ENCODE peak calls at places on chromosomes 13 and 19, in five cellular contexts. One of them, this sample, is unnamed.

GRCh38 chr19:13149628-13150186 is 468 bp downstream of the STX10 start:
- DNase-seq in SK-N-MC: no peak
- DNase-seq in H1: peak; percentile 72
- DNase-seq in neural progenitor cell: peak; percentile 72
- DNase-seq in mammary epithelial cell: peak; percentile 37
- DNase-seq in this sample: peak; percentile 58

GRCh38 chr13:51731759-51732158 is 72.2 kb downstream of the DHRS12 start:
- DNase-seq in SK-N-MC: peak; percentile 18
- DNase-seq in H1: no peak
- DNase-seq in neural progenitor cell: no peak
- DNase-seq in mammary epithelial cell: no peak
- DNase-seq in this sample: peak; percentile 31

GRCh38 chr13:50645092-50645491 is 198.4 kb downstream of the DLEU7 start:
- DNase-seq in SK-N-MC: no peak
- DNase-seq in H1: no peak
- DNase-seq in neural progenitor cell: no peak
- DNase-seq in mammary epithelial cell: peak; percentile 58
- DNase-seq in this sample: peak; percentile 82

GRCh38 chr19:50300814-50301606 is 28.2 kb downstream of the KCNC3 start:
- DNase-seq in SK-N-MC: no peak
- DNase-seq in H1: no peak
- DNase-seq in neural progenitor cell: no peak
- DNase-seq in mammary epithelial cell: peak; percentile 51
- DNase-seq in this sample: peak; percentile 77

GRCh38 chr19:52258426-52258825 is 11.0 kb upstream of the ZNF766 start:
- DNase-seq in SK-N-MC: no peak
- DNase-seq in H1: no peak
- DNase-seq in neural progenitor cell: no peak
- DNase-seq in mammary epithelial cell: no peak
- DNase-seq in this sample: no peak

GRCh38 chr13:42011601-42012401 is 36.6 kb upstream of the DGKH start:
- DNase-seq in SK-N-MC: no peak
- DNase-seq in H1: no peak
- DNase-seq in neural progenitor cell: peak; percentile 18
- DNase-seq in mammary epithelial cell: no peak
- DNase-seq in this sample: no peak

GRCh38 chr19:4972509-4973230 is 3.8 kb downstream of the KDM4B start:
- DNase-seq in SK-N-MC: no peak
- DNase-seq in H1: no peak
- DNase-seq in neural progenitor cell: no peak
- DNase-seq in mammary epithelial cell: peak; percentile 50
- DNase-seq in this sample: peak; percentile 49

GRCh38 chr13:66543780-66544179 is 686.4 kb downstream of the PCDH9 start:
- DNase-seq in SK-N-MC: no peak
- DNase-seq in H1: no peak
- DNase-seq in neural progenitor cell: no peak
- DNase-seq in mammary epithelial cell: no peak
- DNase-seq in this sample: no peak

GRCh38 chr13:109835321-109835720 is 48.9 kb upstream of the IRS2 start:
- DNase-seq in SK-N-MC: no peak
- DNase-seq in H1: no peak
- DNase-seq in neural progenitor cell: no peak
- DNase-seq in mammary epithelial cell: no peak
- DNase-seq in this sample: peak; percentile 25

GRCh38 chr13:106814389-106814903 is 246.5 kb upstream of the ARGLU1 start:
- DNase-seq in SK-N-MC: no peak
- DNase-seq in H1: no peak
- DNase-seq in neural progenitor cell: no peak
- DNase-seq in mammary epithelial cell: no peak
- DNase-seq in this sample: no peak

GRCh38 chr13:44172411-44172810 is 201.2 kb upstream of the SERP2 start:
- DNase-seq in SK-N-MC: no peak
- DNase-seq in H1: no peak
- DNase-seq in neural progenitor cell: no peak
- DNase-seq in mammary epithelial cell: no peak
- DNase-seq in this sample: no peak

GRCh38 chr13:49967456-49967855 is 29.4 kb upstream of the TRIM13 start:
- DNase-seq in SK-N-MC: no peak
- DNase-seq in H1: no peak
- DNase-seq in neural progenitor cell: no peak
- DNase-seq in mammary epithelial cell: no peak
- DNase-seq in this sample: no peak

DNA sequence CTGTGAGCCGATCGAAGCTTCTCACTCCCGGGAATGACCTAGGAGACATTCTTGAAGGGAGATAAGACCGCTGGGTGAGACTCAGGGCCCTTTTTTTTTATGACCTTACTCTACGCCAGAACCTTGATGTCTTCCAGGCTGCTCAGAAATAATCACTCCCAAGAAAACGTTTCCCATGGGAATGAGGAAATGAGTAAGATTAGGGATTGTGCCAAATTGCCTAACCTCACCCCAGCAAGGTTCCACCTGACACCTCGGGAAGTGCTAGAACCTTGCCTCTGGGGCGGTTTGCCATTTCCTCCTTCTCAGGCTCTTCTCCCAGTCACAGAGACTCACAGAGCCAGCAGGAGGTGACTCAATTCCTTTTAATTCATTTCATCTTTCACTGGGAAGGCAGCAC is 2.3 kb downstream of the SLC46A3 start:
- DNase-seq in SK-N-MC: no peak
- DNase-seq in H1: no peak
- DNase-seq in neural progenitor cell: no peak
- DNase-seq in mammary epithelial cell: peak; percentile 78
- DNase-seq in this sample: peak; percentile 40
- H3K27ac ChIP-seq in SK-N-MC: peak overlapping the region; percentile 26
- H3K27ac ChIP-seq in H1: no peak overlapping the region
- H3K27ac ChIP-seq in neural progenitor cell: no peak overlapping the region
- H3K27ac ChIP-seq in mammary epithelial cell: no peak overlapping the region
- H3K27ac ChIP-seq in this sample: no peak overlapping the region

GRCh38 chr19:2663920-2664571 is 38.4 kb downstream of the GNG7 start:
- DNase-seq in SK-N-MC: no peak
- DNase-seq in H1: no peak
- DNase-seq in neural progenitor cell: no peak
- DNase-seq in mammary epithelial cell: no peak
- DNase-seq in this sample: no peak
- H3K4me3 ChIP-seq in SK-N-MC: no peak overlapping the region
- H3K4me3 ChIP-seq in H1: no peak overlapping the region
- H3K4me3 ChIP-seq in neural progenitor cell: no peak overlapping the region
- H3K4me3 ChIP-seq in mammary epithelial cell: no peak overlapping the region
- H3K4me3 ChIP-seq in this sample: no peak overlapping the region

GRCh38 chr13:99990045-99990977 is 8.7 kb downstream of the ZIC2 start:
- DNase-seq in SK-N-MC: no peak
- DNase-seq in H1: peak; percentile 81
- DNase-seq in neural progenitor cell: peak; percentile 63
- DNase-seq in mammary epithelial cell: no peak
- DNase-seq in this sample: no peak
- TF ChIP-seq EZH2 in SK-N-MC: no peak
- TF ChIP-seq EZH2 in H1: no peak
- TF ChIP-seq EZH2 in neural progenitor cell: no peak
- TF ChIP-seq EZH2 in mammary epithelial cell: peak; percentile 26
- TF ChIP-seq EZH2 in this sample: peak; percentile 88

DNA sequence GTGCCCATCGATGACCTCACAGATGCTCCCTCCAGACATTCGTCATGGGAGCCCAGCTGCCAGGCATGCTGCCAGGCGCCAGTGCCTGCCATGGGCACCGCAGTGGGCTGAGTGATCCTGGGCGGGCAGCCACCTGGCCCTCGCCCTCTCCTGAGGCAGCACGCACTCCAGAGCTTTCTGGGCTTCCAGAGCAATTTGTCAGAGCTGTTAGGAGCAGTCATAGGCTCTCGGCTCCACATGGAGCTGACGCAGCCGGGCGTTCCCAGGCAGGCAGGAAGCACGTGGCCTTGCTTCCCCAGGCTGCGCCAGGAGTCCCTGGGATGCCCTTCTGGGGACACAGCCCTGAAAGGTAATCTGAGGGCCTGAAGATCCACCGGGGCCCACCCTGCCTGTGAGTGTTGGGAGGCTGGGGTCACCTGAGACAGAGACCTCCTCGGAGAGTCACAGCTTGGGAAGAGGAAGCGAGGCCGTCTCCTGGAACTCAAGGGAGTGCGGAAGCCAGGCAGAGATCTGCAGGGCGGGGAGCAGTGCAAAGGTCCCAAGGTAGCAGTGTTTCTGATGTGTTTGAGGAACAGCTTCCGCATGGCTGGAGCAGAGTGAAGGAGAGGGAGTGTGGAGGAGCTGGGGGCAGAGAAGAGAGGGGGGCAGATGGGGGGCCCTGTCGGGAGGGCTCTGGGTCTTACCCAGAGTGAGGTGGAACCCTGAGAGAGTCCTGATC is 50.5 kb downstream of the DPF1 start:
- DNase-seq in SK-N-MC: no peak
- DNase-seq in H1: no peak
- DNase-seq in neural progenitor cell: no peak
- DNase-seq in mammary epithelial cell: peak; percentile 96
- DNase-seq in this sample: peak; percentile 85
- H3K27ac ChIP-seq in SK-N-MC: no peak overlapping the region
- H3K27ac ChIP-seq in H1: no peak overlapping the region
- H3K27ac ChIP-seq in neural progenitor cell: no peak overlapping the region
- H3K27ac ChIP-seq in mammary epithelial cell: peak overlapping the region; percentile 71
- H3K27ac ChIP-seq in this sample: no peak overlapping the region

DNA sequence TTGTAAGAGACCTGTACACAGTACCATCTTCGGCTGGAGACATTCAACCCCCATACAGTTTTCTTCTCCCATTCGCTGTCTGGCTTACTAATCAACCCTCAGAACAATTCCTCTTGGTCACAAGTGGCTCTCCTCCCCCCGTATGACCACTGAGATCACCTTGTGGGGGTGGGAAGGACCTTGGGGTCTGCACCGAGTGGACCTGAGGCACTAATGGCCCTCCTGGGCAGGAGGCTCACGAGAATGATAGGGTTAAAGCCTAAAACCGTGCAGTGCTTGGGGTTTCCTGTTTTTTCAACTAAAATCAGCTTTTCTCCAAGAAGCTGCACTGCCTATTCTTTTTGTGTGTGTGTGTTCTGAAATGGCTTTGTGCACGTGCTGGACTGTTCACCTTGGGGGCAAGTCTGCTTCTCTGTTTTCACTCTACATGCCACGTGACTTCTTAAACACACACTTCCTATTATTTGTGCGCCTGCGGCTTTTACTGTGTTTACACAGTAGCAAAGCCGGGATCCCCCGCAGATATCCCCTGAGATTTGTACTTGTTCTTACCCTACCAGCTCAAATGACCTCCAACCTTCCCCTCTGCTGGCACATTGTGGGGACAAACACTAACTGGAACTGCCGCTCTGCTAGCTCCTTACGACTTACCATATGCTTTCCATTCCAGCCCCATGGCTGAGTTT is 12.3 kb downstream of the RBM26 start:
- DNase-seq in SK-N-MC: no peak
- DNase-seq in H1: no peak
- DNase-seq in neural progenitor cell: no peak
- DNase-seq in mammary epithelial cell: no peak
- DNase-seq in this sample: no peak
- H3K4me3 ChIP-seq in SK-N-MC: no peak overlapping the region
- H3K4me3 ChIP-seq in H1: no peak overlapping the region
- H3K4me3 ChIP-seq in neural progenitor cell: no peak overlapping the region
- H3K4me3 ChIP-seq in mammary epithelial cell: no peak overlapping the region
- H3K4me3 ChIP-seq in this sample: no peak overlapping the region

GRCh38 chr13:99971576-99972189 is at the start of gene ZIC5:
- DNase-seq in SK-N-MC: peak; percentile 88
- DNase-seq in H1: peak; percentile 93
- DNase-seq in neural progenitor cell: peak; percentile 95
- DNase-seq in mammary epithelial cell: no peak
- DNase-seq in this sample: no peak
- TF ChIP-seq EZH2 in SK-N-MC: no peak
- TF ChIP-seq EZH2 in H1: no peak
- TF ChIP-seq EZH2 in neural progenitor cell: no peak
- TF ChIP-seq EZH2 in mammary epithelial cell: peak; percentile 98
- TF ChIP-seq EZH2 in this sample: peak; percentile 92

GRCh38 chr19:18090545-18091216 is 3.9 kb upstream of the IL12RB1 start:
- DNase-seq in SK-N-MC: no peak
- DNase-seq in H1: no peak
- DNase-seq in neural progenitor cell: no peak
- DNase-seq in mammary epithelial cell: no peak
- DNase-seq in this sample: no peak
- H3K27ac ChIP-seq in SK-N-MC: no peak overlapping the region
- H3K27ac ChIP-seq in H1: no peak overlapping the region
- H3K27ac ChIP-seq in neural progenitor cell: no peak overlapping the region
- H3K27ac ChIP-seq in mammary epithelial cell: no peak overlapping the region
- H3K27ac ChIP-seq in this sample: no peak overlapping the region

GRCh38 chr19:1849132-1849474 is 820 bp upstream of the REXO1 start:
- DNase-seq in SK-N-MC: no peak
- DNase-seq in H1: no peak
- DNase-seq in neural progenitor cell: no peak
- DNase-seq in mammary epithelial cell: no peak
- DNase-seq in this sample: no peak
- H3K4me3 ChIP-seq in SK-N-MC: no peak overlapping the region
- H3K4me3 ChIP-seq in H1: no peak overlapping the region
- H3K4me3 ChIP-seq in neural progenitor cell: peak overlapping the region; percentile 100
- H3K4me3 ChIP-seq in mammary epithelial cell: no peak overlapping the region
- H3K4me3 ChIP-seq in this sample: peak overlapping the region; percentile 91

GRCh38 chr13:59392328-59392727 is 771.4 kb downstream of the DIAPH3 start:
- DNase-seq in SK-N-MC: no peak
- DNase-seq in H1: no peak
- DNase-seq in neural progenitor cell: no peak
- DNase-seq in mammary epithelial cell: no peak
- DNase-seq in this sample: no peak
- TF ChIP-seq EZH2 in SK-N-MC: no peak
- TF ChIP-seq EZH2 in H1: no peak
- TF ChIP-seq EZH2 in neural progenitor cell: no peak
- TF ChIP-seq EZH2 in mammary epithelial cell: no peak
- TF ChIP-seq EZH2 in this sample: no peak